ENCODE peak calls at places on chromosomes 16 and 17, in six cellular contexts. One of them, this sample, is unnamed.

GRCh38 chr16:14320406-14320805 is 249.3 kb downstream of the MRTFB start:
- DNase-seq in H1: no peak
- DNase-seq in A549: no peak
- DNase-seq in HepG2: no peak
- DNase-seq in K562: no peak
- DNase-seq in GM12878: no peak
- DNase-seq in this sample: no peak

GRCh38 chr17:73064084-73064938 is 28.2 kb downstream of the SLC39A11 start:
- DNase-seq in GM12878: no peak
- DNase-seq in H1: no peak
- DNase-seq in A549: no peak
- DNase-seq in HepG2: no peak
- DNase-seq in K562: peak
- DNase-seq in this sample: peak

GRCh38 chr17:27996157-27997043 is 46.1 kb upstream of the NLK start:
- DNase-seq in A549: no peak
- DNase-seq in H1: no peak
- DNase-seq in GM12878: no peak
- DNase-seq in K562: no peak
- DNase-seq in HepG2: no peak
- DNase-seq in this sample: no peak

GRCh38 chr16:2692948-2693651 is 10.8 kb downstream of the KCTD5 start:
- DNase-seq in HepG2: no peak
- DNase-seq in K562: no peak
- DNase-seq in A549: no peak
- DNase-seq in H1: no peak
- DNase-seq in GM12878: no peak
- DNase-seq in this sample: no peak

GRCh38 chr16:58038219-58038641 is 12.7 kb downstream of the MMP15 start:
- DNase-seq in GM12878: no peak
- DNase-seq in A549: no peak
- DNase-seq in K562: no peak
- DNase-seq in HepG2: no peak
- DNase-seq in H1: no peak
- DNase-seq in this sample: peak

GRCh38 chr16:47308601-47309000 is 152.3 kb downstream of the ITFG1 start:
- DNase-seq in HepG2: no peak
- DNase-seq in H1: no peak
- DNase-seq in GM12878: no peak
- DNase-seq in A549: no peak
- DNase-seq in K562: no peak
- DNase-seq in this sample: no peak

GRCh38 chr16:1536601-1537000 is 3.1 kb downstream of the TMEM204 start:
- DNase-seq in K562: no peak
- DNase-seq in A549: no peak
- DNase-seq in H1: no peak
- DNase-seq in HepG2: no peak
- DNase-seq in GM12878: no peak
- DNase-seq in this sample: no peak

GRCh38 chr17:80908206-80908605 is 83.4 kb upstream of the CHMP6 start:
- DNase-seq in GM12878: no peak
- DNase-seq in K562: no peak
- DNase-seq in HepG2: no peak
- DNase-seq in H1: no peak
- DNase-seq in A549: no peak
- DNase-seq in this sample: no peak

GRCh38 chr17:81396722-81397313 is 1.6 kb downstream of the BAHCC1 start:
- DNase-seq in HepG2: no peak
- DNase-seq in H1: no peak
- DNase-seq in K562: no peak
- DNase-seq in A549: peak
- DNase-seq in GM12878: no peak
- DNase-seq in this sample: peak

GRCh38 chr17:14209215-14209614 is 27.4 kb downstream of the CDRT15 start:
- DNase-seq in K562: peak
- DNase-seq in A549: no peak
- DNase-seq in GM12878: no peak
- DNase-seq in H1: no peak
- DNase-seq in HepG2: peak
- DNase-seq in this sample: no peak

GRCh38 chr17:42340691-42341127 is 47.5 kb downstream of the STAT3 start:
- DNase-seq in A549: no peak
- DNase-seq in GM12878: no peak
- DNase-seq in H1: no peak
- DNase-seq in K562: no peak
- DNase-seq in HepG2: no peak
- DNase-seq in this sample: no peak

GRCh38 chr17:44331249-44331760 is 6.7 kb upstream of the SLC25A39 start:
- DNase-seq in H1: no peak
- DNase-seq in GM12878: no peak
- DNase-seq in HepG2: peak
- DNase-seq in K562: peak
- DNase-seq in A549: peak
- DNase-seq in this sample: peak

GRCh38 chr17:45190503-45191282 is 29.0 kb downstream of the HEXIM2 start:
- DNase-seq in A549: no peak
- DNase-seq in GM12878: no peak
- DNase-seq in HepG2: no peak
- DNase-seq in H1: no peak
- DNase-seq in K562: no peak
- DNase-seq in this sample: no peak

GRCh38 chr17:75205793-75206163 is 299 bp downstream of the NUP85 start:
- DNase-seq in H1: no peak
- DNase-seq in HepG2: no peak
- DNase-seq in A549: no peak
- DNase-seq in K562: no peak
- DNase-seq in GM12878: no peak
- DNase-seq in this sample: no peak

GRCh38 chr17:19262650-19263620 is 25.8 kb downstream of the EPN2 start:
- DNase-seq in K562: no peak
- DNase-seq in HepG2: no peak
- DNase-seq in H1: no peak
- DNase-seq in GM12878: no peak
- DNase-seq in A549: no peak
- DNase-seq in this sample: no peak
- TF ChIP-seq CHD2 in K562: no peak
- TF ChIP-seq CHD2 in HepG2: no peak
- TF ChIP-seq CHD2 in H1: no peak
- TF ChIP-seq CHD2 in GM12878: no peak
- TF ChIP-seq CHD2 in A549: no peak
- TF ChIP-seq CHD2 in this sample: no peak

DNA sequence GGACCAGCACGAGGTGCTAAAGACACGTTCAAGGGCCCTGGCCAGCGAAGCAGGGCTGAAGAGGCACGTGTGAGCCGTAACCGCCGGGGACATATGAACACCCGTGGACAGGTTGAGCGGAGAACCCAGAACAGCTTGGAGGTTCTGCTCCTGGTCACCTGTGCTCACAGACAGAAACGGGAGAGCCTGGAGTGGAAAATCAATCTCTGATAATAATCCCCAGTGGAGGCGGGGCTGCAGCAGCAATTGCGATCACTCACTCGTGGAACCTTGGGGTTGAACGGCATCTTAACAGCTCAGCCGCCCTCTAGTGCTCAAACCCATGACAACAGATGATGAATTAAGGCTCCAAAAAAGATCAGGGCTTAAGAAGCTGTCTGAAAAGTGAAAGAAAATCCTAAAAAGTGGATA is 25.6 kb downstream of the WIPI1 start:
- DNase-seq in HepG2: peak
- DNase-seq in H1: no peak
- DNase-seq in K562: no peak
- DNase-seq in A549: peak
- DNase-seq in GM12878: no peak
- DNase-seq in this sample: peak
- TF ChIP-seq CHD2 in HepG2: no peak
- TF ChIP-seq CHD2 in H1: no peak
- TF ChIP-seq CHD2 in K562: no peak
- TF ChIP-seq CHD2 in A549: no peak
- TF ChIP-seq CHD2 in GM12878: no peak
- TF ChIP-seq CHD2 in this sample: no peak

DNA sequence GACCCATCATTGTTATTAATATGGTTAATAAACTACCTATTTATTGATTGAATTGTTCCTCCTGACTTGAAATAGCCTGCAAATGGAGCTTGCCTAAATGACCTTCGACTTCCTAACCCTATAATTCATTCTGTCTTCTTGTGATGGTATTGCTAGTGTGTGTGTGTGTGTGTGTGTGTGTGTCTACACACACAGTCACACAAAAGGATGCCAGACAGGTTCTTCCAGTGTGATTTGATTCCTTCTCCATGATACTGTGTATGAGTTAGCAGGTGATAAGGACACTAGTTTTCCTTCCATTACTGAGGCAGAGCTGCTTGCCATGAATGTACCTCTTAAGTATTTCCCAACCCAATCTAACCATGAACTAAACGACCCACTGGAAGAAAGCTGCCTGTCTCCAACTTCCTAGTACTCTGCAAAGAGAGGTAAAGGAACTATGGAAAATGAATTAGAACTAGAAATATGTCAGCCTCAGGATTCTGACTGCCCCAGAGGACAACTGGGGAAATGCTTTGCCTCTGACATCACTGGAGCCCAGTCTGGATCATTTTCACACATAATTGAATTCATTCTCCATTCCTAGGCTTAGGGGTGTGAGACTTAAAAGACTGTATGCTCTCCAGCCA is 3.5 kb upstream of the CDC6 start:
- DNase-seq in H1: no peak
- DNase-seq in K562: no peak
- DNase-seq in A549: peak
- DNase-seq in GM12878: no peak
- DNase-seq in HepG2: no peak
- DNase-seq in this sample: no peak
- TF ChIP-seq CHD2 in H1: no peak
- TF ChIP-seq CHD2 in K562: no peak
- TF ChIP-seq CHD2 in A549: no peak
- TF ChIP-seq CHD2 in GM12878: no peak
- TF ChIP-seq CHD2 in HepG2: no peak
- TF ChIP-seq CHD2 in this sample: no peak

GRCh38 chr17:51493206-51493605 is 232.9 kb downstream of the UTP18 start:
- DNase-seq in H1: no peak
- DNase-seq in GM12878: no peak
- DNase-seq in K562: no peak
- DNase-seq in HepG2: no peak
- DNase-seq in A549: no peak
- DNase-seq in this sample: no peak

GRCh38 chr17:51500454-51500853 is 240.1 kb downstream of the UTP18 start:
- DNase-seq in K562: no peak
- DNase-seq in HepG2: no peak
- DNase-seq in H1: no peak
- DNase-seq in A549: no peak
- DNase-seq in GM12878: no peak
- DNase-seq in this sample: no peak

GRCh38 chr17:51491416-51491815 is 231.1 kb downstream of the UTP18 start:
- DNase-seq in H1: no peak
- DNase-seq in GM12878: no peak
- DNase-seq in K562: no peak
- DNase-seq in A549: no peak
- DNase-seq in HepG2: no peak
- DNase-seq in this sample: no peak

GRCh38 chr17:51499906-51500305 is 239.6 kb downstream of the UTP18 start:
- DNase-seq in GM12878: no peak
- DNase-seq in HepG2: no peak
- DNase-seq in K562: no peak
- DNase-seq in A549: no peak
- DNase-seq in H1: no peak
- DNase-seq in this sample: no peak

DNA sequence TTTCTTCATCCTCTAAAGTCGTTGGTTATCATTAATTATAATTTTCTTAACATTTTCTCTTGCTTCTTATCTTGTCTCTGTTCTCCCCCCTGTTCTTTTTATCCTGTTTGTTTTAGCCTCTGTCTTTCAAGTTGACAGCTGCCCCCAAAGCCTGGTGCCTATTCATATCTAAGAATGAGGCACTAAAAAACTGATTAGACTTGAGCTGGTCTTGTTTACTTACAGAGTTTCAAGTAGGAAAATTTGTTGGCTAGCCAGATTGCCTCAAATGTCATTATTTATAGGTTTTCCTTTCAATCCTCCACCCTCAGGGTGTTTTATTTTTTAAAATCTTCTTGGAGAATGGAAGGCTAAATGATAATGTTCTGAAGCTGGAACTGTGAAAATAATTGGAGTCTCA is 236.0 kb downstream of the UTP18 start:
- DNase-seq in K562: no peak
- DNase-seq in A549: no peak
- DNase-seq in GM12878: no peak
- DNase-seq in HepG2: no peak
- DNase-seq in H1: no peak
- DNase-seq in this sample: no peak
- TF ChIP-seq CHD2 in K562: no peak
- TF ChIP-seq CHD2 in A549: no peak
- TF ChIP-seq CHD2 in GM12878: no peak
- TF ChIP-seq CHD2 in HepG2: no peak
- TF ChIP-seq CHD2 in H1: no peak
- TF ChIP-seq CHD2 in this sample: no peak

GRCh38 chr16:9123871-9124270 is 32.4 kb downstream of the HAPSTR1 start:
- DNase-seq in GM12878: no peak
- DNase-seq in A549: peak
- DNase-seq in K562: no peak
- DNase-seq in H1: no peak
- DNase-seq in HepG2: no peak
- DNase-seq in this sample: no peak

GRCh38 chr16:9124444-9124843 is 33.0 kb downstream of the HAPSTR1 start:
- DNase-seq in K562: no peak
- DNase-seq in GM12878: no peak
- DNase-seq in HepG2: no peak
- DNase-seq in H1: no peak
- DNase-seq in A549: no peak
- DNase-seq in this sample: no peak

GRCh38 chr16:9126609-9127008 is 35.2 kb downstream of the HAPSTR1 start:
- DNase-seq in HepG2: no peak
- DNase-seq in A549: no peak
- DNase-seq in GM12878: no peak
- DNase-seq in H1: no peak
- DNase-seq in K562: no peak
- DNase-seq in this sample: no peak

GRCh38 chr16:9125658-9126492 is 34.4 kb downstream of the HAPSTR1 start:
- DNase-seq in GM12878: no peak
- DNase-seq in K562: no peak
- DNase-seq in H1: no peak
- DNase-seq in HepG2: no peak
- DNase-seq in A549: no peak
- DNase-seq in this sample: no peak

DNA sequence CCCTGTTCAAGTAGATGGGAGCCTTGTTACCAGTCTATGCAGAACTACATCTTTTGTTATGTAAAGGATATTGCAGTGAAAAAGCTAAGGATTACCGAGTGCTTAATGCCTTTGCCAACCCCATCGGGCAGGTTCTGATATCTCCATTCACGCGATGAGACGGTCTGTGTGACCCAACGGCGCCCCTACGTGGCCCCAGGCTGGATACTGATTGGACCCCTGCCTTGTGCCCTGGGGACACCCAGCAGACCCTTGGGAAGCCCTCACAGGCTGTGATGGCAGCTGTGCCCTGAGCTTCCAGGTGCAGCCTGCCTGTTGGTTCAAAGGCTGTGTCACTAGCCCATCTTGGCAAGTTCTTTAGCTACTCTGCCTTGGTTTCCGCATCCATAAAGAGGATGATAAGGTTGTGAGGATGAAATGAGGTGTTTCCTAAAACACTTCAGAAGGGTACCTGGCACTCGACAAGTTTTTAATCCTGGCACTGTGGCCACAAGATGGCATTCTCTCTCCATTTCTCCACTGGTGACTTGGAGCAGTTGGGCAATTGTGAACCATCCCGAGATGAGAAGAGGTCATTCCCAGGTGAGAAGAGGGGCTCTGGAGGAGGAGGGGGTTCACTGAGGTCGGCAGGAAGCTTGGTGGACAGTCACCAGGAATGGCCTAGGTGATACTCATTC is 33.6 kb downstream of the HAPSTR1 start:
- DNase-seq in GM12878: no peak
- DNase-seq in H1: no peak
- DNase-seq in A549: no peak
- DNase-seq in K562: no peak
- DNase-seq in HepG2: no peak
- DNase-seq in this sample: no peak
- TF ChIP-seq CHD2 in GM12878: no peak
- TF ChIP-seq CHD2 in H1: peak
- TF ChIP-seq CHD2 in A549: no peak
- TF ChIP-seq CHD2 in K562: no peak
- TF ChIP-seq CHD2 in HepG2: no peak
- TF ChIP-seq CHD2 in this sample: no peak